ENCODE peak calls at places on chromosomes 2 and 18, in nine cellular contexts. Q is EH, Y is Caco-2, M is hepatocyte, Z is amygdala, G is AG04449, C is vagina, J is H9, S is MG63. H is an unnamed sample.

GRCh38 chr2:10239561-10239967 is 63.1 kb upstream of the HPCAL1 start:
- DNase-seq in Q (no peak), Y (peak), M (no peak), Z (no peak), G (no peak), C (no peak), J (peak), S (no peak), H (no peak)

GRCh38 chr2:146814971-146815370 is 1029.9 kb upstream of the ACVR2A start:
- DNase-seq in Q (no peak), Y (no peak), M (no peak), Z (no peak), G (no peak), C (no peak), J (no peak), S (no peak), H (no peak)

GRCh38 chr2:57907411-57907810 is 139.2 kb upstream of the VRK2 start:
- DNase-seq in Q (no peak), Y (no peak), M (no peak), Z (peak), G (no peak), C (no peak), J (no peak), S (no peak), H (no peak)

GRCh38 chr2:31318360-31319336 is 84.7 kb downstream of the EHD3 start:
- DNase-seq in Q (peak), Y (no peak), M (no peak), Z (no peak), G (no peak), C (peak), J (no peak), S (peak), H (no peak)

GRCh38 chr18:69943021-69943420 is 4.7 kb downstream of the CD226 start:
- DNase-seq in Q (no peak), Y (no peak), M (no peak), Z (no peak), G (no peak), C (no peak), J (no peak), S (no peak), H (no peak)

GRCh38 chr2:161814008-161814660 is 189.9 kb downstream of the SLC4A10 start:
- DNase-seq in Q (no peak), Y (no peak), M (no peak), Z (no peak), G (no peak), C (no peak), J (no peak), S (no peak), H (no peak)

GRCh38 chr18:28032177-28032576 is 144.8 kb downstream of the CDH2 start:
- DNase-seq in Q (peak), Y (no peak), M (no peak), Z (no peak), G (no peak), C (no peak), J (no peak), S (no peak), H (no peak)

GRCh38 chr2:52956766-52957165 is 810.8 kb upstream of the CHAC2 start:
- DNase-seq in Q (no peak), Y (no peak), M (no peak), Z (no peak), G (no peak), C (no peak), J (no peak), S (no peak), H (no peak)

GRCh38 chr2:27378096-27378808 is 2.3 kb downstream of the ZNF513 start:
- DNase-seq in Q (peak), Y (peak), M (no peak), Z (peak), G (no peak), C (no peak), J (peak), S (peak), H (no peak)

GRCh38 chr2:120344214-120344990 is 1.5 kb upstream of the INHBB start:
- DNase-seq in Q (peak), Y (peak), M (peak), Z (peak), G (no peak), C (no peak), J (peak), S (peak), H (no peak)

GRCh38 chr2:50347355-50348044 is 684.4 kb downstream of the NRXN1 start:
- DNase-seq in Q (no peak), Y (no peak), M (peak), Z (peak), G (no peak), C (no peak), J (peak), S (no peak), H (no peak)

GRCh38 chr2:179340678-179341077 is 76.0 kb upstream of the SESTD1 start:
- DNase-seq in Q (peak), Y (peak), M (peak), Z (no peak), G (no peak), C (no peak), J (no peak), S (no peak), H (no peak)

GRCh38 chr18:45890606-45891005 is 65.1 kb downstream of the SIGLEC15 start:
- DNase-seq in Q (no peak), Y (no peak), M (no peak), Z (no peak), G (no peak), C (no peak), J (no peak), S (no peak), H (no peak)

GRCh38 chr2:109210431-109211200 is 81.6 kb downstream of the SH3RF3 start:
- DNase-seq in Q (peak), Y (no peak), M (no peak), Z (peak), G (no peak), C (no peak), J (no peak), S (peak), H (no peak)

GRCh38 chr2:63539416-63540162 is 48.7 kb downstream of the WDPCP start:
- DNase-seq in Q (no peak), Y (no peak), M (no peak), Z (no peak), G (no peak), C (no peak), J (no peak), S (no peak), H (no peak)

GRCh38 chr2:45412754-45413379 is 198.2 kb downstream of the SRBD1 start:
- DNase-seq in Q (peak), Y (no peak), M (no peak), Z (no peak), G (no peak), C (no peak), J (no peak), S (no peak), H (no peak)

GRCh38 chr2:126700677-126701076 is 44.7 kb downstream of the GYPC start:
- DNase-seq in Q (peak), Y (no peak), M (no peak), Z (no peak), G (no peak), C (no peak), J (no peak), S (no peak), H (no peak)